ENCODE peak calls at places on chromosomes 2 and 18, in nine cellular contexts. One of them, this sample, is unnamed.

GRCh38 chr2:76867854-76868253 is 654.3 kb downstream of the LRRTM4 start:
- DNase-seq in fibroblast of the conjunctiva: peak
- DNase-seq in NCI-H510A treated with DMSO at 0.1 percent for 48 hours: peak
- DNase-seq in T-helper 22 cell: no peak
- DNase-seq in HTR-8/SVneo: no peak
- DNase-seq in stimulated activated CD4-positive, alpha-beta T cell treated with anti-CD3 and anti-CD28 coated beads, Interleukin-15, amount 100 ng/mL, for 24 hours: no peak
- DNase-seq in cardiac fibroblast: peak
- DNase-seq in NCI-H1436: no peak
- DNase-seq in SK-MEL-5: no peak
- DNase-seq in this sample: no peak

GRCh38 chr2:83650897-83651296 is 808.2 kb downstream of the SUCLG1 start:
- DNase-seq in fibroblast of the conjunctiva: no peak
- DNase-seq in NCI-H510A treated with DMSO at 0.1 percent for 48 hours: no peak
- DNase-seq in T-helper 22 cell: no peak
- DNase-seq in HTR-8/SVneo: no peak
- DNase-seq in stimulated activated CD4-positive, alpha-beta T cell treated with anti-CD3 and anti-CD28 coated beads, Interleukin-15, amount 100 ng/mL, for 24 hours: no peak
- DNase-seq in cardiac fibroblast: peak
- DNase-seq in NCI-H1436: no peak
- DNase-seq in SK-MEL-5: no peak
- DNase-seq in this sample: no peak

GRCh38 chr18:49613741-49614151 is 51.9 kb downstream of the LIPG start:
- DNase-seq in fibroblast of the conjunctiva: no peak
- DNase-seq in NCI-H510A treated with DMSO at 0.1 percent for 48 hours: no peak
- DNase-seq in T-helper 22 cell: no peak
- DNase-seq in HTR-8/SVneo: no peak
- DNase-seq in stimulated activated CD4-positive, alpha-beta T cell treated with anti-CD3 and anti-CD28 coated beads, Interleukin-15, amount 100 ng/mL, for 24 hours: no peak
- DNase-seq in cardiac fibroblast: no peak
- DNase-seq in NCI-H1436: no peak
- DNase-seq in SK-MEL-5: no peak
- DNase-seq in this sample: peak

GRCh38 chr2:127681976-127682857 is 6.9 kb upstream of the LIMS2 start:
- DNase-seq in fibroblast of the conjunctiva: no peak
- DNase-seq in NCI-H510A treated with DMSO at 0.1 percent for 48 hours: no peak
- DNase-seq in T-helper 22 cell: no peak
- DNase-seq in HTR-8/SVneo: no peak
- DNase-seq in stimulated activated CD4-positive, alpha-beta T cell treated with anti-CD3 and anti-CD28 coated beads, Interleukin-15, amount 100 ng/mL, for 24 hours: no peak
- DNase-seq in cardiac fibroblast: no peak
- DNase-seq in NCI-H1436: no peak
- DNase-seq in SK-MEL-5: no peak
- DNase-seq in this sample: no peak

GRCh38 chr18:78965917-78966878 is 13.4 kb upstream of the SALL3 start:
- DNase-seq in fibroblast of the conjunctiva: no peak
- DNase-seq in NCI-H510A treated with DMSO at 0.1 percent for 48 hours: no peak
- DNase-seq in T-helper 22 cell: no peak
- DNase-seq in HTR-8/SVneo: no peak
- DNase-seq in stimulated activated CD4-positive, alpha-beta T cell treated with anti-CD3 and anti-CD28 coated beads, Interleukin-15, amount 100 ng/mL, for 24 hours: no peak
- DNase-seq in cardiac fibroblast: no peak
- DNase-seq in NCI-H1436: no peak
- DNase-seq in SK-MEL-5: no peak
- DNase-seq in this sample: no peak

GRCh38 chr2:45879406-45879805 is 227.9 kb downstream of the PRKCE start:
- DNase-seq in fibroblast of the conjunctiva: no peak
- DNase-seq in NCI-H510A treated with DMSO at 0.1 percent for 48 hours: peak
- DNase-seq in T-helper 22 cell: no peak
- DNase-seq in HTR-8/SVneo: no peak
- DNase-seq in stimulated activated CD4-positive, alpha-beta T cell treated with anti-CD3 and anti-CD28 coated beads, Interleukin-15, amount 100 ng/mL, for 24 hours: no peak
- DNase-seq in cardiac fibroblast: no peak
- DNase-seq in NCI-H1436: no peak
- DNase-seq in SK-MEL-5: no peak
- DNase-seq in this sample: no peak

GRCh38 chr2:171652411-171652775 is 34.9 kb upstream of the DYNC1I2 start:
- DNase-seq in fibroblast of the conjunctiva: no peak
- DNase-seq in NCI-H510A treated with DMSO at 0.1 percent for 48 hours: no peak
- DNase-seq in T-helper 22 cell: no peak
- DNase-seq in HTR-8/SVneo: no peak
- DNase-seq in stimulated activated CD4-positive, alpha-beta T cell treated with anti-CD3 and anti-CD28 coated beads, Interleukin-15, amount 100 ng/mL, for 24 hours: no peak
- DNase-seq in cardiac fibroblast: peak
- DNase-seq in NCI-H1436: no peak
- DNase-seq in SK-MEL-5: no peak
- DNase-seq in this sample: no peak

GRCh38 chr2:66428986-66429612 is 5.8 kb upstream of the MEIS1 start:
- DNase-seq in fibroblast of the conjunctiva: peak
- DNase-seq in NCI-H510A treated with DMSO at 0.1 percent for 48 hours: peak
- DNase-seq in T-helper 22 cell: no peak
- DNase-seq in HTR-8/SVneo: no peak
- DNase-seq in stimulated activated CD4-positive, alpha-beta T cell treated with anti-CD3 and anti-CD28 coated beads, Interleukin-15, amount 100 ng/mL, for 24 hours: no peak
- DNase-seq in cardiac fibroblast: peak
- DNase-seq in NCI-H1436: peak
- DNase-seq in SK-MEL-5: peak
- DNase-seq in this sample: no peak

GRCh38 chr18:25544872-25545271 is 192.9 kb upstream of the ZNF521 start:
- DNase-seq in fibroblast of the conjunctiva: no peak
- DNase-seq in NCI-H510A treated with DMSO at 0.1 percent for 48 hours: no peak
- DNase-seq in T-helper 22 cell: no peak
- DNase-seq in HTR-8/SVneo: no peak
- DNase-seq in stimulated activated CD4-positive, alpha-beta T cell treated with anti-CD3 and anti-CD28 coated beads, Interleukin-15, amount 100 ng/mL, for 24 hours: no peak
- DNase-seq in cardiac fibroblast: no peak
- DNase-seq in NCI-H1436: no peak
- DNase-seq in SK-MEL-5: no peak
- DNase-seq in this sample: no peak

GRCh38 chr2:218145124-218145523 is 19.3 kb downstream of the CXCR2 start:
- DNase-seq in fibroblast of the conjunctiva: no peak
- DNase-seq in NCI-H510A treated with DMSO at 0.1 percent for 48 hours: no peak
- DNase-seq in T-helper 22 cell: no peak
- DNase-seq in HTR-8/SVneo: no peak
- DNase-seq in stimulated activated CD4-positive, alpha-beta T cell treated with anti-CD3 and anti-CD28 coated beads, Interleukin-15, amount 100 ng/mL, for 24 hours: no peak
- DNase-seq in cardiac fibroblast: peak
- DNase-seq in NCI-H1436: no peak
- DNase-seq in SK-MEL-5: no peak
- DNase-seq in this sample: no peak

GRCh38 chr2:57850415-57851130 is 196.0 kb upstream of the VRK2 start:
- DNase-seq in fibroblast of the conjunctiva: no peak
- DNase-seq in NCI-H510A treated with DMSO at 0.1 percent for 48 hours: no peak
- DNase-seq in T-helper 22 cell: no peak
- DNase-seq in HTR-8/SVneo: no peak
- DNase-seq in stimulated activated CD4-positive, alpha-beta T cell treated with anti-CD3 and anti-CD28 coated beads, Interleukin-15, amount 100 ng/mL, for 24 hours: no peak
- DNase-seq in cardiac fibroblast: no peak
- DNase-seq in NCI-H1436: no peak
- DNase-seq in SK-MEL-5: no peak
- DNase-seq in this sample: no peak

GRCh38 chr2:207163053-207163814 is 2.5 kb downstream of the KLF7 start:
- DNase-seq in fibroblast of the conjunctiva: peak
- DNase-seq in NCI-H510A treated with DMSO at 0.1 percent for 48 hours: peak
- DNase-seq in T-helper 22 cell: no peak
- DNase-seq in HTR-8/SVneo: no peak
- DNase-seq in stimulated activated CD4-positive, alpha-beta T cell treated with anti-CD3 and anti-CD28 coated beads, Interleukin-15, amount 100 ng/mL, for 24 hours: peak
- DNase-seq in cardiac fibroblast: peak
- DNase-seq in NCI-H1436: no peak
- DNase-seq in SK-MEL-5: peak
- DNase-seq in this sample: peak

GRCh38 chr18:13797157-13797611 is 26.8 kb upstream of the MC5R start:
- DNase-seq in fibroblast of the conjunctiva: no peak
- DNase-seq in NCI-H510A treated with DMSO at 0.1 percent for 48 hours: no peak
- DNase-seq in T-helper 22 cell: no peak
- DNase-seq in HTR-8/SVneo: peak
- DNase-seq in stimulated activated CD4-positive, alpha-beta T cell treated with anti-CD3 and anti-CD28 coated beads, Interleukin-15, amount 100 ng/mL, for 24 hours: no peak
- DNase-seq in cardiac fibroblast: peak
- DNase-seq in NCI-H1436: no peak
- DNase-seq in SK-MEL-5: no peak
- DNase-seq in this sample: no peak

GRCh38 chr2:7902251-7902765 is 779.5 kb upstream of the ID2 start:
- DNase-seq in fibroblast of the conjunctiva: no peak
- DNase-seq in NCI-H510A treated with DMSO at 0.1 percent for 48 hours: no peak
- DNase-seq in T-helper 22 cell: no peak
- DNase-seq in HTR-8/SVneo: no peak
- DNase-seq in stimulated activated CD4-positive, alpha-beta T cell treated with anti-CD3 and anti-CD28 coated beads, Interleukin-15, amount 100 ng/mL, for 24 hours: no peak
- DNase-seq in cardiac fibroblast: no peak
- DNase-seq in NCI-H1436: no peak
- DNase-seq in SK-MEL-5: no peak
- DNase-seq in this sample: no peak

GRCh38 chr2:238097988-238098853 is 1.9 kb upstream of the ESPNL start:
- DNase-seq in fibroblast of the conjunctiva: peak
- DNase-seq in NCI-H510A treated with DMSO at 0.1 percent for 48 hours: no peak
- DNase-seq in T-helper 22 cell: no peak
- DNase-seq in HTR-8/SVneo: peak
- DNase-seq in stimulated activated CD4-positive, alpha-beta T cell treated with anti-CD3 and anti-CD28 coated beads, Interleukin-15, amount 100 ng/mL, for 24 hours: no peak
- DNase-seq in cardiac fibroblast: peak
- DNase-seq in NCI-H1436: peak
- DNase-seq in SK-MEL-5: peak
- DNase-seq in this sample: peak

This sample was measured in retinal pigment epithelial cell.